ENCODE peak calls at places on chromosomes 4 and X, in four cellular contexts. G, V, T and P are unnamed samples.

GRCh38 chr4:97367878-97368277 is 775.4 kb downstream of the STPG2 start:
- DNase-seq in G (peak; percentile 58), V (no peak), T (no peak), P (peak; percentile 26)

GRCh38 chrX:30822068-30822671 is 66.9 kb downstream of the TAB3 start:
- DNase-seq in G (peak; percentile 10), V (no peak), T (no peak), P (no peak)

GRCh38 chr4:121050251-121050650 is 22.1 kb downstream of the NDNF start:
- DNase-seq in G (no peak), V (no peak), T (no peak), P (no peak)

GRCh38 chr4:7854697-7855370 is 84.8 kb downstream of the AFAP1 start:
- DNase-seq in G (no peak), V (no peak), T (no peak), P (no peak)

GRCh38 chr4:119679251-119679650 is 50.6 kb upstream of the PDE5A start:
- DNase-seq in G (peak; percentile 10), V (no peak), T (no peak), P (no peak)

GRCh38 chrX:70033348-70033747 is 16.4 kb downstream of the AWAT2 start:
- DNase-seq in G (peak; percentile 34), V (no peak), T (no peak), P (peak; percentile 9)

GRCh38 chrX:151974336-151975227 is at the start of gene GABRE:
- DNase-seq in G (peak; percentile 26), V (peak; percentile 38), T (peak; percentile 67), P (no peak)

GRCh38 chrX:20382518-20383291 is 116.0 kb upstream of the RPS6KA3 start:
- DNase-seq in G (no peak), V (no peak), T (no peak), P (peak; percentile 56)

GRCh38 chr4:39085891-39086290 is 23.9 kb downstream of the KLHL5 start:
- DNase-seq in G (peak; percentile 89), V (no peak), T (no peak), P (no peak)

GRCh38 chr4:55125087-55125721 is at the start of gene KDR:
- DNase-seq in G (peak; percentile 25), V (peak; percentile 32), T (peak; percentile 65), P (no peak)

GRCh38 chr4:183493246-183493645 is 11.6 kb upstream of the ING2 start:
- DNase-seq in G (no peak), V (no peak), T (no peak), P (no peak)

GRCh38 chr4:183495182-183495581 is 9.7 kb upstream of the ING2 start:
- DNase-seq in G (no peak), V (no peak), T (no peak), P (no peak)

GRCh38 chr4:183492791-183493221 is 12.1 kb upstream of the ING2 start:
- DNase-seq in G (peak; percentile 61), V (no peak), T (no peak), P (peak; percentile 75)
- H3K4me3 ChIP-seq in G (no peak overlapping the region), V (no peak overlapping the region), T (no peak overlapping the region), P (no peak overlapping the region)

GRCh38 chr4:80566203-80566872 is 230.8 kb downstream of the CFAP299 start:
- DNase-seq in G (no peak), V (no peak), T (no peak), P (no peak)
- H3K4me3 ChIP-seq in G (no peak overlapping the region), V (no peak overlapping the region), T (no peak overlapping the region), P (no peak overlapping the region)

DNA sequence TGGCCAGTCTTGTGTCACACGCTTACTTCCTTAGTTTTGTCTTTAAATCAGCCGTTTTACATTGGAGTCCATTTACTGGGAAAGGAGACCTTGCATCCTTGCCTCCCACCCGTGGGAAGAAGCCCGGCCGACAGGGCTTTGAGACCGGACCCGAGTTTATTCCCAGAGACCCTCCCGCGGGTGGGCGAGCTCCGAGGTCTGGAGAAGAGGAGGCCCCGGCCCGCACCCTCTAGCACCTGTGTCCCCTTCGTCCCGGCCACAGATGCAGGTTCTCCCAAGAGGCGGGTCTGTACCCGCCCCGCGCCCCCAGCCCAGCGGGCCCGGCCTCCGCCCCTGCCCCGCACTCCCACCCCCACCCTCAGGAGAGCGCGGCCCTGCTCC is 3.8 kb upstream of the SLC26A1 start:
- DNase-seq in G (no peak), V (no peak), T (no peak), P (no peak)
- H3K4me3 ChIP-seq in G (no peak overlapping the region), V (no peak overlapping the region), T (peak overlapping the region; percentile 52), P (no peak overlapping the region)

DNA sequence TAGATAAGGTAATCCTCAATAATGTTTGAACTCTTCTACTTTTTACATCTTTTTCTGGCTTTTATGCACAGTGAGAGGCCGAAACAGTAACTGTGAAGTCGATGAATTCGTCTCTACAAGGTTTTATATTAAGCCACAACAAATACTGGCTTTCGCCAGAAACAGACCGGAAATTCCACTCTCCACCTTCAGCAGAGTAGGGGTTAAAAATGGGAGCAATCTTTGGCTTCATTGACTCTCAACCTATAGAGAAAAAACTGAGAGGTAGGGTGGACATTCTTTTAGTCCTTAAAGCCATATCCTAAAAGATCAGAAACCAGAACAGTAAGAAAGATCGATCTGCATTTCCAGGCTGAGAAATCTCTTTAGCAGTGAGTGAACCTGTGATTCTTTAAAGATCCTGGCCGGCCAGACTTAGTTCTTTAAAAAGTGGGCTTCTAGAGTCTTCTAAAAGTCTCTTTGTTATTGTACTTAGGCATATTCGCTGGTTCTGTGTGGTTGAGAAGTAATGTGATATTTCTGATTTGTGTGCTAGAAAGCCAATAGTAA is 1.9 kb downstream of the HSPA4L start:
- DNase-seq in G (no peak), V (no peak), T (no peak), P (no peak)
- H3K4me3 ChIP-seq in G (no peak overlapping the region), V (no peak overlapping the region), T (peak overlapping the region; percentile 85), P (peak overlapping the region; percentile 84)

DNA sequence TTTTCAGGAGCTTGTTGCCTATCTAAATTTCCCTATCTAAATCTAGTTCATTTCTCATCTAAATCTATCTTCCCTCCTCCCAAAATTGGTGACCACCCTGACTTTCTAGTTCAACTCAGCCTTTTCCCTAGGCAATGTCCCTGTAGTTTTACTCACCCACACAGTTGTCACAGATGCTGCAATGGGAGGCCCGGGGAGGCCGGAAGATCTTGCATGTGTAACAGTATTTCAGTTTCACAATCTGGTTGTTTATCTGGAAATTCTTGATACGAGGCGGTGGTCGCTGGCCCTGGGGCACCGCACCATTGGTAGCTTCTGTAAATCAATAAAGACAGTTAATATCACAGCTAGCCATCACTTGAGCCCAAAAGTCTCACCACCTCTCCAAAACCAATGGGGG is 20.2 kb downstream of the ZDHHC9 start:
- DNase-seq in G (no peak), V (no peak), T (no peak), P (no peak)
- H3K4me3 ChIP-seq in G (no peak overlapping the region), V (no peak overlapping the region), T (no peak overlapping the region), P (no peak overlapping the region)

GRCh38 chr4:2931765-2932560 is 31.2 kb downstream of the NOP14 start:
- DNase-seq in G (no peak), V (peak; percentile 67), T (peak; percentile 81), P (no peak)
- H3K4me3 ChIP-seq in G (no peak overlapping the region), V (no peak overlapping the region), T (no peak overlapping the region), P (no peak overlapping the region)